ENCODE peak calls at places on chromosomes 12 and 14, in six cellular contexts. G is ovary, L is lung, A is H7, E is cardiac muscle cell, D is HAP-1. H is an unnamed sample. For H3K27me3, the result is how much of the 10 kb centered on the place peaks cover.

GRCh38 chr14:103519837-103520212 is 2.8 kb downstream of the CKB start:
- DNase-seq in G (peak), A (no peak), E (no peak), L (no peak), D (no peak), H (no peak)

GRCh38 chr12:81610955-81611889 is 147.9 kb downstream of the PPFIA2 start:
- DNase-seq in D (no peak), E (peak), L (no peak), G (no peak), A (peak), H (no peak)

GRCh38 chr14:65412189-65412846 is at the start of gene FUT8:
- DNase-seq in E (peak), A (peak), L (peak), D (peak), G (peak), H (peak)

GRCh38 chr12:5377997-5378596 is 53.8 kb upstream of the NTF3 start:
- DNase-seq in E (no peak), G (no peak), A (no peak), L (no peak), D (no peak), H (no peak)

GRCh38 chr14:49461529-49462401 is 124.4 kb downstream of the RPS29 start:
- DNase-seq in G (no peak), L (peak), D (peak), A (peak), E (peak), H (peak)

GRCh38 chr12:111425655-111426054 is 19.9 kb downstream of the SH2B3 start:
- DNase-seq in G (no peak), D (no peak), A (no peak), E (no peak), L (no peak), H (no peak)

GRCh38 chr12:1933342-1933992 is 15.0 kb upstream of the CACNA2D4 start:
- DNase-seq in D (peak), L (no peak), E (no peak), A (peak), G (peak), H (peak)

GRCh38 chr14:60649815-60650381 is 621 bp upstream of the SIX1 start:
- DNase-seq in E (no peak), G (no peak), D (peak), L (no peak), A (peak), H (no peak)

GRCh38 chr12:15688838-15689237 is 100.3 kb downstream of the EPS8 start:
- DNase-seq in G (no peak), A (no peak), E (peak), L (no peak), D (no peak), H (peak)

GRCh38 chr12:105462841-105463240 is 132.3 kb downstream of the C12orf75 start:
- DNase-seq in A (no peak), E (no peak), L (no peak), G (no peak), D (no peak), H (peak)

GRCh38 chr14:97290977-97291376 is 493.8 kb downstream of the VRK1 start:
- DNase-seq in D (no peak), L (no peak), E (no peak), G (no peak), A (no peak), H (no peak)

GRCh38 chr14:36069535-36069900 is 107.0 kb downstream of the PTCSC3 start:
- DNase-seq in E (peak), D (peak), G (no peak), L (peak), A (peak), H (peak)

GRCh38 chr12:118061876-118062791 is 1.2 kb upstream of the WSB2 start:
- DNase-seq in E (peak), G (peak), L (peak), A (peak), D (peak), H (peak)

GRCh38 chr14:63361790-63362189 is 43.1 kb upstream of the GPHB5 start:
- DNase-seq in D (no peak), E (no peak), A (no peak), L (no peak), G (no peak), H (no peak)

GRCh38 chr14:38290601-38291190 is 34.8 kb upstream of the CLEC14A start:
- DNase-seq in D (no peak), E (no peak), L (peak), A (no peak), G (no peak), H (peak)

GRCh38 chr14:31842905-31843304 is 234.2 kb upstream of the ARHGAP5 start:
- DNase-seq in D (no peak), E (no peak), L (no peak), G (no peak), A (no peak), H (no peak)

GRCh38 chr12:115640929-115641328 is 636.6 kb downstream of the MED13L start:
- DNase-seq in E (no peak), G (no peak), D (no peak), A (no peak), L (no peak), H (no peak)

GRCh38 chr14:58777541-58777979 is 139.8 kb downstream of the DACT1 start:
- DNase-seq in E (no peak), A (no peak), D (no peak), L (no peak), G (no peak), H (peak)

GRCh38 chr12:106113446-106114083 is 25.2 kb downstream of the NUAK1 start:
- DNase-seq in G (no peak), E (no peak), L (no peak), A (no peak), D (no peak), H (no peak)

GRCh38 chr12:117674313-117674712 is 294.5 kb downstream of the KSR2 start:
- DNase-seq in A (no peak), L (no peak), G (no peak), E (no peak), D (no peak), H (no peak)

GRCh38 chr14:56099081-56099797 is 19.0 kb upstream of the PELI2 start:
- DNase-seq in G (no peak), A (no peak), E (peak), D (no peak), L (no peak), H (no peak)

DNA sequence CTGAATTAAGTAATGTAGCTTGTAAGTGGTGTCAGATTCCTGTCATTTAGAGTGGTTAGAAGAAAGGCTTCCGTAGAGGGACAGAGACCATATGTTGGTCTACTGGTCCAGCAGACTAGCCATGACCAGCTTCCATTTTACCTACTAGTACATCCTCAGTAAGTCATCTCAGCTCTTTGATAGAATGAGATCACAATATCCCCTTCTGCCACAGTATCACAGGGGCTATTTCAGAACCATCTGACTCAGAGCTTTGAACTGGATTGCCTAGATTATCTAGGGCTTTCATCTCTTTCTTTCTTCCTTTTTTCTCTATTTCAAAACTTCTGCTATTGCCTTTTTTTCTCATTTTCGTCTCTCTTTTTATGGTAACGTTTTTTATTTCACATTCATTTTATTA is 4.7 kb downstream of the ZDHHC17 start:
- DNase-seq in L (no peak), A (no peak), E (no peak), D (no peak), G (no peak), H (no peak)
- H3K4me3 ChIP-seq in L (no peak), A (no peak), E (no peak), D (no peak), G (no peak), H (no peak)

DNA sequence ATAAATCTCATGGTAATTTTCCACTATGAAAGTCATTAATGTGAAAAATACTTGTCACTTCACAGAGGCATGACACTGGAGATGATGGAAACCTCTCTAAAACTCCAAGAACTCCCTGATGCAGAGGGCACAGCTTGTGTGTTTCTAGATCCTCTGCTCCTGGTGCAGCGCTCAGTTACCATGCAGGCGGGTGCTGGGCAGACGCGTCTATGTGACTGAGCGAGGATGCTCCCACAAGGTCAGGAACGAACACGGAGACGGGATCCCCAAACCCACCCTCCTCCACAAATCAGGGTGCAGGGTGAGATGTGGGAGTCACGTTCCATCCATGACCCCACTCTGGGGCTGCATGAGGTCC is 81.5 kb downstream of the CCDC88C start:
- DNase-seq in E (no peak), L (no peak), G (no peak), D (no peak), A (no peak), H (no peak)
- H3K27me3 ChIP-seq in E (half or more), L (under half), G (under half), D (under half), A (under half), H (under half)

GRCh38 chr12:32901553-32901952 is 5.0 kb upstream of the PKP2 start:
- DNase-seq in D (peak), L (no peak), A (no peak), G (no peak), E (no peak), H (peak)
- H3K4me3 ChIP-seq in D (no peak), L (no peak), A (no peak), G (no peak), E (no peak), H (no peak)

GRCh38 chr14:28161040-28161439 is 605.5 kb upstream of the FOXG1 start:
- DNase-seq in G (no peak), A (no peak), L (no peak), D (no peak), E (no peak), H (no peak)
- H3K27me3 ChIP-seq in G (under half), A (under half), L (under half), D (under half), E (under half), H (under half)

GRCh38 chr12:89379839-89380467 is 27.7 kb upstream of the DUSP6 start:
- DNase-seq in E (no peak), L (no peak), G (no peak), D (no peak), A (no peak), H (no peak)
- H3K4me3 ChIP-seq in E (no peak), L (no peak), G (no peak), D (no peak), A (no peak), H (no peak)

DNA sequence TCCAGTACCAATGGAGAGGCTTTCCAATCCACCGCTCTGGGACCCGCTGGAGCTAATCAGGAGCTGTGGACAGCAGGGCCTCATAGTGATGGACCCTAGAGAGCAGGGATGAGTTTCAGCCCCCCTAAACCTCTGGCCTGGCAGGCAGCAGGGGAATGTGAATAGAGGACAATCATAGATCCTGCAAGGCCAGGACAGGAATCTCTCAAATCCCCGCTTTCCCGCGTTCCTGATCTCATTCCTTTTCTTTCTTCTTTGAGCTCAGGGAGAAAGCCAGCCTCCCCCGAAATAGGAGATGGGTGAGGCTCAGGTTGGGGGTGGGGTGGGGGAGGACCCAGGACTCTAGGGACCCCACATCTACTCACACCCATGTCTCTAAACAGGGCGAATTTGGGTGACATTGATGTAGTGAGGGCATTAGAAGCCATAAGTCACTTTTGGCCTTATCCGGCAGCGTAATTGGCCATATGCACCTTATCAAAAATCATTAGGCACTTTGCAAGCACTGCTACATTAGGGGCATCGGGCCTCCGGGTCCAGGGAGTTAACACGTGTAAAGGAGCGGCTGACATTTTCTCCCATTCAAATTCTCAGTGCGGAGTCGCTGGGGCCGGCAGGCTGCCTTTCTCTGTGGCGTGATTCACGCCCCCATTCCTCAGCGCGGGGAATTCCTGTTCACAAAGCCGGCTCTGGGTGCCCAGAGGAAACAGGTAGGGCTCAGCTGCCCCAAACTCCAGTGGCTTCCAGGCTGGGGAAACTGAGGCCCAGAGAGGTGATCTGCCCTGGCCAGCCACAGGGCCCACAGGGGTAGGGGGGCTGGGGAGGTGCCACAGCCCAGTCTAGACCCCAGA is 1.6 kb downstream of the LHX5 start:
- DNase-seq in L (no peak), E (no peak), D (no peak), A (no peak), G (no peak), H (no peak)
- H3K27me3 ChIP-seq in L (under half), E (half or more), D (half or more), A (half or more), G (under half), H (half or more)

DNA sequence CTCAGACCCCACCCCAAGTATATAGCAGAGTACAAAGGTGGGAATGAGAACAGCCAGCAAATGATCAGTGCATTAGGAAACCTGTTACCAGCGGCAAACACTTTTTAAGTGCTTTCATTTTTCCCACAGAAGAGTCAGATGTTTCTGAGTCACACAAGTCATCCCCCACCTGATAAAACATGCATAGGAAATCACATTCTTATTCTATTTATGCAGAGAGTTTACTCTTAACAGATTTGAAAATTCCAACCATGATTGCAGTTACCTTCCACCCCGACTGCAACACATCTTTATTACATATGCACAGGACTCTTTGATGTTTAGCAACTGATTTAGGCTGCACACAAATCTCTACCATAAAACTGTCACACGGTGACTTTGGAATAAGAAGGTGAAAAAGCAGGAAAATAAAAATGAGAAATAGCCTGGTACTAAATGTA is 236.4 kb downstream of the PAWR start:
- DNase-seq in E (no peak), A (no peak), L (no peak), G (no peak), D (no peak), H (no peak)
- H3K4me3 ChIP-seq in E (no peak), A (no peak), L (no peak), G (peak), D (no peak), H (peak)

GRCh38 chr14:85531594-85532391 is 1.8 kb downstream of the FLRT2 start:
- DNase-seq in E (peak), L (peak), A (peak), G (peak), D (peak), H (peak)
- H3K27me3 ChIP-seq in E (under half), L (under half), A (half or more), G (under half), D (under half), H (under half)

GRCh38 chr12:49296034-49296835 is 1.3 kb downstream of the PRPH start:
- DNase-seq in E (peak), A (peak), G (peak), D (peak), L (peak), H (no peak)
- H3K4me3 ChIP-seq in E (no peak), A (peak), G (no peak), D (peak), L (no peak), H (no peak)

DNA sequence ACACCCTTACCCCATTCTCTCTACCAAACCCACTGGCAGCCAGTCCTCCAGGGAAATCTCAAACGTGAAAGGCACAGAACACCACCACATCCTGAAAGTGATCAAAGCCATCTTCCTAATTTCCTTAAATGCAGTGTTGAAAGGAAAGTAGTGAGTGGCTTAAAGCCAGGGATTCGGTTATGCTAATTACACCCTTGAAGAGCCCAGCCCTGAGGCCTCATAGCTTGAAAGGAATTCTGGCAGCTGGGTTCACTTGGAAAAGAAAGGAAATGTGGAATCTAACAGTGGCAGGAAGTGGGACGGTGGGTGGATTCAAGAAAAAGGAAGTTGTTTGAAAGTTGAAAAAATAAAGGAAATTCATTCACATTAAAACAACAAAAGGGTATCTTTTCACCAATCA is 73.0 kb upstream of the FICD start:
- DNase-seq in G (no peak), A (peak), D (peak), E (no peak), L (no peak), H (no peak)
- H3K27me3 ChIP-seq in G (under half), A (under half), D (under half), E (under half), L (under half), H (under half)